ENCODE peak calls at places on chromosomes 5 and 9, in seven cellular contexts. N is tibial nerve; M is IMR-90; K is GM12878; Q is esophagus squamous epithelium; F is CD4-positive, CD25-positive, alpha-beta regulatory T cell; R is SJSA1. S is an unnamed sample.

GRCh38 chr9:14799030-14799429 is 76.5 kb upstream of the CER1 start:
- DNase-seq in F (no peak), N (no peak), Q (no peak), R (no peak), M (no peak), K (no peak), S (no peak)

GRCh38 chr9:78515108-78515507 is 218.2 kb downstream of the PSAT1 start:
- DNase-seq in Q (no peak), K (no peak), N (no peak), R (no peak), M (no peak), F (no peak), S (no peak)

GRCh38 chr9:12996971-12997370 is 222.2 kb downstream of the LURAP1L start:
- DNase-seq in N (no peak), F (no peak), K (no peak), Q (no peak), M (no peak), R (no peak), S (no peak)

GRCh38 chr5:84327591-84327990 is 57.1 kb downstream of the EDIL3 start:
- DNase-seq in R (no peak), M (no peak), F (no peak), N (no peak), Q (no peak), K (no peak), S (no peak)

GRCh38 chr9:132673355-132673754 is 3.1 kb downstream of the GTF3C4 start:
- DNase-seq in K (no peak), N (no peak), M (peak), F (peak), R (peak), Q (no peak), S (no peak)

GRCh38 chr9:35669331-35670145 is 4.2 kb upstream of the CA9 start:
- DNase-seq in M (peak), R (no peak), K (no peak), N (no peak), Q (no peak), F (no peak), S (no peak)

GRCh38 chr5:67181648-67182218 is 14.9 kb downstream of the CD180 start:
- DNase-seq in F (peak), N (no peak), M (no peak), K (no peak), Q (no peak), R (no peak), S (no peak)

GRCh38 chr9:85377751-85378289 is 363.9 kb downstream of the AGTPBP1 start:
- DNase-seq in N (no peak), F (no peak), M (no peak), K (no peak), R (no peak), Q (no peak), S (no peak)

GRCh38 chr5:168679515-168679920 is 100.3 kb upstream of the PANK3 start:
- DNase-seq in F (peak), R (peak), N (peak), M (peak), Q (no peak), K (peak), S (peak)

GRCh38 chr5:169721771-169722170 is 84.7 kb downstream of the DOCK2 start:
- DNase-seq in K (no peak), F (no peak), Q (no peak), M (no peak), N (no peak), R (no peak), S (no peak)

GRCh38 chr9:134785325-134786108 is 95.1 kb upstream of the FCN2 start:
- DNase-seq in N (peak), M (no peak), K (no peak), F (no peak), R (no peak), Q (no peak), S (peak)

GRCh38 chr9:133768371-133768858 is 30.3 kb upstream of the SARDH start:
- DNase-seq in Q (no peak), F (no peak), R (no peak), M (no peak), K (no peak), N (no peak), S (no peak)

GRCh38 chr9:127112056-127112455 is 10.4 kb downstream of the ANGPTL2 start:
- DNase-seq in K (no peak), Q (no peak), N (no peak), M (no peak), R (no peak), F (no peak), S (peak)

DNA sequence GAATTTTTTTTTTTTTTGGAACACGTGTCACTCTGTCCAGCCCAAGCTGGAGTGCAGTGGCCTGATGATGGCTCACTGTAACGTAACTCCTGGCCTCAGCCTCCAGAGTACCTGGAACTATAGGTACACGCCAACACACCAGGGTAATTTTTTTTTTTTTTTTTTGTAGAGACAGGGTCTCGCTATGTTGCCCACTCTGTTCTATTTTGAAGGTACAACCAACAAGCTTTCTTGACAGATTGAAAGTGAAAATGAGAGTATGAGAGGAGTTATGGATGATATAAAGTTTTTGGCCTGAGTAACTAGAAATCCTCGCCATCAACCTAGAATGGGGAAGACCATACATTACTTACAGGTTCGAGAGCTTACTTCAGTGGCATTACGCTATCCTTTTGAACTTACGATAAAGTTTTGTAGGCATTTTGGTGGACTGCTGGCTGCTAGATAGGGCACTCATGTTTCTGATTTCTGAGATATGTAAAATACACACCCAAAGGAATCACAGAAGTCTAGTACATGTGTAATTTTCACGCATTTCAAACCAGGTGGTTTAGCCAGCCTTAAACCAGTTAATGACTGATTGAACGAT is 806 bp upstream of the CDC42SE2 start:
- DNase-seq in Q (no peak), M (no peak), N (no peak), F (peak), R (peak), K (no peak), S (no peak)
- H3K27ac ChIP-seq in Q (peak), M (peak), N (peak), F (peak), R (peak), K (peak), S (peak)

GRCh38 chr9:129637102-129637501 is 4.8 kb downstream of the ASB6 start:
- DNase-seq in K (no peak), Q (no peak), N (no peak), F (no peak), R (no peak), M (no peak), S (no peak)
- H3K27ac ChIP-seq in K (no peak), Q (no peak), N (no peak), F (no peak), R (no peak), M (no peak), S (no peak)

GRCh38 chr9:83965350-83966208 is 14.4 kb downstream of the HNRNPK start:
- DNase-seq in N (no peak), M (peak), R (no peak), K (no peak), Q (no peak), F (no peak), S (no peak)
- H3K27ac ChIP-seq in N (no peak), M (no peak), R (no peak), K (no peak), Q (no peak), F (no peak), S (no peak)

GRCh38 chr9:121537283-121537682 is 37.6 kb upstream of the GGTA1 start:
- DNase-seq in M (no peak), K (no peak), Q (no peak), R (no peak), F (no peak), N (no peak), S (no peak)
- H3K27ac ChIP-seq in M (no peak), K (no peak), Q (peak), R (no peak), F (no peak), N (no peak), S (peak)

DNA sequence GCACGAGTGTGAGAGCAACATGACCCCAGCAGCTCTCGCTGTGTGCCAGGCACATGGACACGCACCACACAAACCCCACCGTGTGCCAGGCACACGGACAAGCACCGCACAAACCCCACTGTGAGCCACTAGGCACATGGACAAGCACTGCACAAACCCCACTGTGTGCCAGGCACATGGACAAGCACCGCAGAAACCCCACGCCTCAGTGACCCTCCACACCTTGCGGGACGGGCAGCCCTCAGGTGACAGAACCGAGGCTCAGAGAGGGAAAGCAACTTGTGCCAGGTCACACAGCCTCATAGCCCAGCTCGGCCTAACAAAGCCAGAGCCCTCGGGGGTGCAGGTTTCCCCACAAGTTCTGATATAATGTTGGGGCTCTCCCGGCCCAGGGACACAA is 2.0 kb upstream of the GPSM1 start:
- DNase-seq in N (no peak), M (no peak), Q (no peak), K (no peak), F (no peak), R (no peak), S (no peak)
- H3K27ac ChIP-seq in N (peak), M (peak), Q (peak), K (no peak), F (no peak), R (peak), S (no peak)

DNA sequence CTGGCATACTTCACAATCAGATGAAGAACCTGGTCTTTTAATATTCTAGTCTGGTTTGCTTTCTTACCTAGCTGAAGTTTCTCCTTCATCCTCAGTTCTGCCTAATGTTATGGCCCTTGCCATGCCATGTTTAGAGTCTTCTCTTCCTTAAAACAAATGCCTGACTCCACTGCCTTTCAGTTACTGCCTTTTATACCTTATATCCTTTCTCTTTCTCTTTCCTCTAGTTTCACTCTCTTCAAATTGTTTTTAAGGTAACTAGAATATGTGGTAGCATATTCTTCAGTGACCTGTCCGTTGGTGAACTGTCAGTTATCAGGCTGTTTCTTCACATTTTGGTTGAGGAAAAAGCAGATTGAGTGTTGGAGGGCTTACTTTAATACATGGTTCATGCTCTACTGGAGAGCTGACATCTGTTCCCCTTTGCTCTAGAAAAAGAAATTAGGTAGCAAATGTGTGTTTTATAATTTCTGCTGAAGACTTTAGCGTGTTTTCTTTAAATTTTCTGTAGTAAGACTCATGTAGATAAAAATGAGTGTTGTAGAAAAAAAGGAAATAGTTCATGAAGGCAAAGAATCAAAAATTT is 103.8 kb downstream of the DMXL1 start:
- DNase-seq in F (no peak), K (no peak), Q (no peak), R (no peak), N (no peak), M (no peak), S (no peak)
- H3K27ac ChIP-seq in F (no peak), K (no peak), Q (no peak), R (no peak), N (no peak), M (no peak), S (no peak)

DNA sequence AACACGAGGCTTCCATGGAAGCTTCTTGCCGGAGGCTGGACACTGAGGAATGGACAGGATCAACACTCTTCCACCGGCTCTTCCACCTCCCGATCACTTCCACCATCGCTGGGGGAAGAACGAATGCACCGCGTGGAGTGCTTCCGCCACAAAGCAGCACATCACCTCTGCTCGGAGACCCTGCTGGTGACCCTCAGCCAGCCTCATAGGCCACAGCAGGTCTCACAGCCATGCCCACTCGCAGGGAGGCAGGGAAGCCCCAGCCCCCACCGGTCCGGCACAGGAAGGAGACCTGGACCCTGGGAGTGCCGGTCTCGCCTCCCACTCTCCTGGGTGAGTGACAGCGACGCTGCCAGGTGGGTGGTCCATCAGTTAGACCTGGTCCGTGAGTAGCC is 4.7 kb downstream of the MRPL36 start:
- DNase-seq in N (no peak), Q (no peak), F (no peak), K (no peak), M (no peak), R (no peak), S (no peak)
- H3K27ac ChIP-seq in N (no peak), Q (no peak), F (no peak), K (peak), M (peak), R (peak), S (no peak)

GRCh38 chr9:104903609-104904008 is 24.3 kb downstream of the ABCA1 start:
- DNase-seq in R (peak), Q (no peak), N (no peak), M (peak), K (no peak), F (no peak), S (no peak)

GRCh38 chr9:104907278-104907951 is 20.5 kb downstream of the ABCA1 start:
- DNase-seq in N (no peak), Q (no peak), M (peak), R (peak), F (no peak), K (no peak), S (peak)

GRCh38 chr9:104905153-104905901 is 22.6 kb downstream of the ABCA1 start:
- DNase-seq in N (no peak), Q (no peak), F (no peak), K (no peak), R (peak), M (no peak), S (no peak)

GRCh38 chr9:104906441-104907277 is 21.3 kb downstream of the ABCA1 start:
- DNase-seq in N (peak), F (no peak), Q (no peak), K (no peak), M (peak), R (no peak), S (no peak)

GRCh38 chr9:104905931-104906330 is 22.0 kb downstream of the ABCA1 start:
- DNase-seq in N (no peak), M (no peak), Q (no peak), K (no peak), F (no peak), R (no peak), S (no peak)
- H3K27ac ChIP-seq in N (peak), M (peak), Q (peak), K (no peak), F (no peak), R (no peak), S (peak)

GRCh38 chr5:113524927-113525326 is 11.4 kb downstream of the YTHDC2 start:
- DNase-seq in M (no peak), R (no peak), K (no peak), Q (no peak), F (peak), N (no peak), S (no peak)
- H3K27ac ChIP-seq in M (no peak), R (no peak), K (peak), Q (no peak), F (peak), N (peak), S (no peak)

GRCh38 chr5:78361226-78361993 is 993 bp downstream of the SCAMP1 start:
- DNase-seq in F (peak), Q (no peak), R (peak), M (peak), K (no peak), N (peak), S (peak)
- H3K27ac ChIP-seq in F (peak), Q (peak), R (no peak), M (peak), K (peak), N (peak), S (peak)